ENCODE peak calls at places on chromosomes 6 and 20, in eight cellular contexts. Q is HT1080; A is EH; S is natural killer cell; V is stimulated activated CD8-positive, alpha-beta memory T cell treated with anti-CD3 and anti-CD28 coated beads, Interleukin-4, amount 100 ng/mL, for 48 hours; O is A549; T is dorsolateral prefrontal cortex; E is lower leg skin. Y is an unnamed sample.
A peak's percentile ranks its signal among the peaks of the same experiment; 100 is the strongest.

GRCh38 chr20:48930878-48931277 is 9.4 kb downstream of the ARFGEF2 start:
- DNase-seq in A (no peak), S (no peak), T (no peak), V (no peak), Q (no peak), E (no peak), O (no peak), Y (no peak)

GRCh38 chr6:115908906-115909559 is 151.7 kb downstream of the FRK start:
- DNase-seq in O (no peak), S (no peak), V (no peak), T (no peak), A (no peak), E (no peak), Q (no peak), Y (no peak)

GRCh38 chr6:52361347-52361944 is 505 bp upstream of the PAQR8 start:
- DNase-seq in A (peak; percentile 56), E (peak; percentile 45), S (peak; percentile 35), V (peak; percentile 45), T (peak; percentile 24), O (no peak), Q (no peak), Y (peak; percentile 4)

GRCh38 chr6:43274916-43275597 is 23.0 kb upstream of the SLC22A7 start:
- DNase-seq in Q (no peak), T (peak; percentile 66), O (no peak), E (no peak), V (peak; percentile 39), S (no peak), A (no peak), Y (no peak)

GRCh38 chr6:166097914-166098522 is 69.6 kb downstream of the TBXT start:
- DNase-seq in O (peak; percentile 61), E (peak; percentile 38), A (peak; percentile 53), V (peak; percentile 82), S (peak; percentile 44), T (peak; percentile 54), Q (peak; percentile 54), Y (peak; percentile 82)

GRCh38 chr20:36745234-36745926 is 510 bp downstream of the NDRG3 start:
- DNase-seq in T (no peak), E (no peak), A (peak; percentile 13), O (peak; percentile 49), Q (no peak), V (no peak), S (no peak), Y (no peak)

GRCh38 chr6:158756977-158757752 is 62.0 kb downstream of the EZR start:
- DNase-seq in V (no peak), T (no peak), A (no peak), Q (no peak), O (no peak), S (no peak), E (no peak), Y (no peak)

GRCh38 chr20:62707981-62708521 is 585 bp upstream of the NTSR1 start:
- DNase-seq in V (peak; percentile 48), O (peak; percentile 68), E (no peak), Q (no peak), T (no peak), S (no peak), A (no peak), Y (no peak)

GRCh38 chr20:12270863-12271262 is 353.2 kb downstream of the BTBD3 start:
- DNase-seq in A (no peak), E (no peak), T (no peak), S (no peak), O (no peak), V (no peak), Q (no peak), Y (no peak)

GRCh38 chr6:164085086-164085485 is 670.6 kb downstream of the QKI start:
- DNase-seq in Q (no peak), S (no peak), A (no peak), T (peak; percentile 56), O (no peak), E (no peak), V (no peak), Y (no peak)

GRCh38 chr20:62197321-62197720 is 14.5 kb downstream of the MTG2 start:
- DNase-seq in V (no peak), S (no peak), Q (no peak), A (no peak), E (no peak), T (no peak), O (no peak), Y (no peak)

GRCh38 chr6:138289739-138290138 is 71.4 kb upstream of the PBOV1 start:
- DNase-seq in T (peak; percentile 10), E (no peak), O (peak; percentile 6), Q (no peak), V (no peak), A (peak; percentile 15), S (no peak), Y (no peak)

GRCh38 chr6:118748311-118749062 is 97.1 kb upstream of the CEP85L start:
- DNase-seq in Q (peak; percentile 77), O (no peak), S (no peak), E (no peak), A (peak; percentile 74), V (no peak), T (peak; percentile 43), Y (peak; percentile 46)

GRCh38 chr6:125753218-125753936 is 3.9 kb downstream of the HEY2 start:
- DNase-seq in E (no peak), A (peak; percentile 31), Q (peak; percentile 26), T (no peak), V (no peak), O (no peak), S (no peak), Y (peak; percentile 16)

GRCh38 chr6:12160350-12160749 is 129.8 kb upstream of the EDN1 start:
- DNase-seq in Q (no peak), A (peak; percentile 73), S (no peak), O (no peak), T (no peak), V (no peak), E (peak; percentile 40), Y (peak; percentile 57)